ENCODE peak calls at places on chromosomes 1 and 21, in seven cellular contexts. W is GM12891, P is HepG2, M is SK-N-SH, O is GM12878, A is K562, E is H1. G is an unnamed sample.

GRCh38 chr1:100010804-100011203 is 41.0 kb downstream of the SLC35A3 start:
- DNase-seq in E (no peak), A (no peak), O (no peak), P (no peak), W (no peak), M (no peak), G (no peak)

GRCh38 chr1:210232524-210233215 is at the start of gene SERTAD4:
- DNase-seq in O (no peak), M (peak), W (no peak), A (no peak), E (peak), P (no peak), G (no peak)

GRCh38 chr1:165847486-165847885 is 20.1 kb downstream of the UCK2 start:
- DNase-seq in A (no peak), M (no peak), O (no peak), W (no peak), E (no peak), P (no peak), G (no peak)

GRCh38 chr1:210607361-210607760 is 278.7 kb downstream of the HHAT start:
- DNase-seq in P (no peak), O (no peak), E (no peak), W (no peak), A (no peak), M (no peak), G (no peak)

GRCh38 chr1:61054636-61055035 is 27.7 kb upstream of the NFIA start:
- DNase-seq in M (no peak), A (no peak), W (no peak), O (no peak), E (peak), P (no peak), G (no peak)

GRCh38 chr1:3065396-3065795 is 3.6 kb upstream of the PRDM16 start:
- DNase-seq in O (no peak), P (no peak), E (no peak), M (no peak), W (no peak), A (no peak), G (no peak)

GRCh38 chr1:93552751-93553455 is 105.0 kb downstream of the FNBP1L start:
- DNase-seq in O (no peak), P (peak), W (no peak), A (peak), M (peak), E (no peak), G (no peak)

GRCh38 chr1:1337793-1338147 is 6.7 kb downstream of the TAS1R3 start:
- DNase-seq in P (no peak), W (peak), A (peak), E (peak), O (no peak), M (peak), G (peak)

GRCh38 chr21:42864286-42864685 is 15.1 kb downstream of the WDR4 start:
- DNase-seq in O (no peak), E (no peak), W (no peak), A (no peak), M (peak), P (no peak), G (no peak)

GRCh38 chr1:35047188-35047858 is 15.6 kb upstream of the ZMYM6 start:
- DNase-seq in W (no peak), O (no peak), M (no peak), P (no peak), A (no peak), E (no peak), G (no peak)

GRCh38 chr1:234975122-234975940 is 153.3 kb downstream of the TOMM20 start:
- DNase-seq in W (no peak), M (no peak), P (peak), O (no peak), A (peak), E (no peak), G (no peak)

GRCh38 chr1:244010191-244010590 is 40.9 kb upstream of the ZBTB18 start:
- DNase-seq in A (no peak), P (no peak), E (no peak), O (no peak), M (no peak), W (no peak), G (no peak)

GRCh38 chr1:221458430-221459156 is 283.3 kb downstream of the DUSP10 start:
- DNase-seq in E (no peak), W (no peak), M (peak), O (no peak), A (no peak), P (no peak), G (no peak)
- TF ChIP-seq TAF1 in E (no peak), W (no peak), M (no peak), O (no peak), A (no peak), P (no peak), G (no peak)

DNA sequence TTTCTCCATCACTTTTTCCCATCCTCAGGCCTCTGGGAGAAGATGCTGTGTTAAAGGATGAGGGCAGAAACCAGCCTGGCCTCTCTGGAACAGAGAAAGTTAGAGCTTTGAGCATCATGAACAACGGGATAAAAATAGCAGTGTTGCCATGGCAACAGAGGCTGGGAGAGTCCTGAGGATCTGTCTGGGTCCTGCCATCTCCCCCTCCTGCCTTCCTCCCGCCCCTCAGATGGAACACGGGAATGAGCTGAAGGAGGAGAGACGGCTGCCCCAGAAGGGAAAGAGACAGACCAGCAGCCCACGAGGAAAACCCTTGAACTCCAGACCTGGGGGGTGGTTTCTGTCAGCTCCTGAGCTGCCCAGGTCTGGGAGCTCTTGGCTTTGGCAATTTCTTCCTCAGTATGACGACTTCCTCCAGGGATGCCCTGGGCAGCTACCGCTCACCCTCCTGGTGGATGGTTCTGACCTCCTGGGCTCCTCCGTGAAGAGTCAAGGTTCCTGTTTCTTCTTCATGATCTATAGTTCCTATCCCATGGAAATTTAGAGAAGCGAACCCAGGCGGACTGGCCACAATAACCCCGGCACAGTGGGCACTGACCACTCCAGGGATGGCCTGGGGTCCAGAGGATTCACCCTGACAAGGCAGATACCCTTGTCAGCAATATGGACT is 14.2 kb upstream of the LEMD1 start:
- DNase-seq in M (no peak), W (no peak), E (no peak), A (no peak), P (no peak), O (no peak), G (no peak)
- TF ChIP-seq POLR2AphosphoS5 in M (no peak), W (no peak), E (no peak), A (no peak), P (no peak), O (no peak), G (no peak)

DNA sequence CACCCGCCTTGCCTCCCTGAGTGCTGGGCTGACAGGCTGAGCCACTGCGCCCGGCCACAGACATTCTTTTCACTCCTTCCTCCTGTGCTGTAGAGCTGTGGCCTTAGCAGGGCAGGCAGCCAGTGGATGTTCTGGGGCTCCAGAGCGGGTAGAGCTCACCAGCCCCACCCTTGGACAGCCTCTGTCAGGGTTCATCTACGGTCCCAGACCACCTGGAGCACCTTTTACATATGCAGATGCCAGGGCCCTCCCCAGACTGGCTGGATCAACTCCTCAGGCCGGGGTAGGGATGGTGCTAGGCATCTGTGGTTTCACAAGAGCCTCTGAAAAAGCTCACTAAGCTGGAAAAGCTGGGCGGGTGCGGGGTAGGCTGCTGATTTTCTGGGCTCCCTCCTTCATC is 4.6 kb downstream of the ATP13A2 start:
- DNase-seq in P (no peak), E (no peak), M (peak), W (no peak), O (no peak), A (no peak), G (no peak)
- TF ChIP-seq TAF1 in P (no peak), E (no peak), M (no peak), W (no peak), O (no peak), A (no peak), G (no peak)

DNA sequence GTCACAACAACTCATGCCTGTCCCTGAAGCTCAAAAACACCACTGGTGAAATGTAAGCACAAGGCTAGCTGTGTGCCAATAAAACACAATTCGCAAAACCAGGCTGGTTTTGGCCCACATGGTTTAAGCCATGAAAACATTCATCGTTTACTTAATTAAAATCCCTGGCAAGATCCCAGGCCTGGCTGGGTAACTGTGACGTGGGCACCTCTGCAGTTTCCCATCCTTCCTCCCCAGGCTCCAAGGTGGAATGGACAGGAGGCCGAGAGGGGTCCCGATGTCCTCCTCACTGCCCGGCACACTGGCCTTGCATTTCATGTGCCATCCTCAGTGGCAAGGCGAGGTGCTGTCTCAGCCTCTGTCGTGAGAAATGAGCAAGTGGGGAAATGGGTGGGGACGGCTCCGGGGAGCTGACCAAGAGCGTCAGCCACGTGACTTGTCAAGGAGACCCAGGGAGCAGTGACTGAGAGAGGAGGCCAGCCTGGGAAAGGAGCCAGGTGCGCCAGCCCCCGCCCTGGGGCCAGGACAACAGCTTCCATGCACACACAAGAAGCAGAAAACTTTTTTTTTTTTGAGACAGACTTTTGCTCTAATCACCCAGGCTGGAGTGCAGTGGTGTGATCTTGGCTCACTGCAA is 153.1 kb upstream of the RAB4A start:
- DNase-seq in O (no peak), E (no peak), W (no peak), A (no peak), M (no peak), P (no peak), G (no peak)
- TF ChIP-seq POLR2AphosphoS5 in O (no peak), E (no peak), W (no peak), A (no peak), M (no peak), P (no peak), G (no peak)

DNA sequence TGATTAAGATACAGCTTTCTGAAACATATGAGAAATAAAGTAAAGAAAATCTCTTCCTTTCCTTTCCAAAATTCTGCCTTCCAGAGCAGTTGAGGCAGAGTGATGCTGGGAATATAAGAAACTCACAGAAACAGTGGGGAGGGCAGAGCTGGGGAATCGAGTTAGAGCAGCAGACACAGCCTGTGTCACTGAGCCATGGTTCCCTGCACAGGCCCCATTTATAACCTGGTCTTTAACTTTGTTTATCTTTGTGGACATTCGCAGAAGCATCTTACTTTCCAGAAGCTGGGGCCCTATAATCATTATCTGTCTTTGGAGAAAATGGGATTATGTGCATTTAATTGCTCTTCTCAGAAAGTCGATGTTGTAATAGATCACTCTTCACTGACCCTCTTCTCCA is 349.1 kb downstream of the SETD4 start:
- DNase-seq in E (no peak), P (no peak), O (no peak), A (no peak), M (no peak), W (no peak), G (no peak)
- TF ChIP-seq TAF1 in E (no peak), P (no peak), O (no peak), A (no peak), M (no peak), W (no peak), G (no peak)

GRCh38 chr21:31366825-31367224 is 22.8 kb upstream of the TIAM1 start:
- DNase-seq in E (no peak), P (no peak), O (no peak), A (no peak), W (no peak), M (no peak), G (no peak)
- TF ChIP-seq POLR2AphosphoS5 in E (no peak), P (no peak), O (no peak), A (no peak), W (no peak), M (no peak), G (no peak)

GRCh38 chr1:221670081-221670480 is 71.8 kb downstream of the DUSP10 start:
- DNase-seq in E (no peak), M (no peak), P (no peak), A (no peak), W (no peak), O (no peak), G (no peak)

GRCh38 chr1:221663321-221663720 is 78.6 kb downstream of the DUSP10 start:
- DNase-seq in W (no peak), E (no peak), M (no peak), A (no peak), P (no peak), O (no peak), G (no peak)

GRCh38 chr1:221669441-221669840 is 72.4 kb downstream of the DUSP10 start:
- DNase-seq in O (no peak), W (no peak), A (no peak), E (no peak), M (no peak), P (no peak), G (no peak)

GRCh38 chr1:221667504-221667903 is 74.4 kb downstream of the DUSP10 start:
- DNase-seq in P (no peak), W (no peak), E (no peak), O (peak), A (peak), M (no peak), G (no peak)

DNA sequence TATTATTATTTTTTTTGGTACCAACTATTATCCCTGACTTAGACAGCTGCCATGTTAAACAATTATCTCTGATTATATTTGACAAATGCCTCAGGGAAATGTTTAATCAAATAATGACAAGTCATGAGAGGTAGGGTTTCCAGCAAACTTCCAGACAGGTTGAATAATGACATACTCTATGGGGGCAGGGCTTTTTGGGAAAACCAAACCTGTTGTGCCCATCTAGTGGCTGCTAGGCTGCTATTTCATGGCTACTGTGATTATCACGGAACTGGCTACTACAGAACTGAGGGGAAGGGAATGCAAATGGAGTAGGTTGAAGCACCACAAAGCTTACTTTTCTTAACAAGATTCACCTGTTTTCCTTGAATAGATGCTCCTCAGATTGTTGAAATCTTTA is 77.6 kb downstream of the DUSP10 start:
- DNase-seq in A (no peak), M (no peak), E (no peak), W (no peak), O (no peak), P (no peak), G (no peak)
- TF ChIP-seq TAF1 in A (no peak), M (no peak), E (no peak), W (no peak), O (no peak), P (no peak), G (no peak)

DNA sequence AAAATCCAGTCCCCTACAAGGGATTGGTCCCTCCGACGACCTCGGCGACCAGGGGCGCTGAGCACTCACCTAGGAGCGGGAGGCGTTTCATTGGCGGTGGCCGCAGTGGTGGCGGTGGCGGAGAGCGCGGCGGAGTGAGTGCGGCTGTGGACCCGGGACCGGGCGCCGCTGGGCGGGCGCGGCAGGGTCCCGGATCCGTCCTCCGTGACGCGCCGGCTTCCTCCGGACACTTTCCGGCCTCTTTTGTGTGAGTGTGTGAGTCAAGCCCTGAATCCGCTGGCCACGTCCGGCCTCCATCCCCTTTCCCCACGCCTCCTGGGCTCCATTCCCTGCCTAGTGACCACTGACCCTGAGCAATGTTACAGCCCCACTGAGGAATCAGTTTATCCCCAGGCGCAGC is at the start of gene ADGRL4:
- DNase-seq in O (no peak), P (no peak), A (no peak), E (peak), W (no peak), M (no peak), G (no peak)
- TF ChIP-seq POLR2AphosphoS5 in O (no peak), P (no peak), A (no peak), E (no peak), W (no peak), M (no peak), G (no peak)

GRCh38 chr1:203828002-203828401 is 32.6 kb downstream of the ZBED6 start:
- DNase-seq in E (no peak), O (no peak), M (no peak), W (no peak), P (no peak), A (no peak), G (no peak)
- TF ChIP-seq TAF1 in E (no peak), O (no peak), M (no peak), W (no peak), P (no peak), A (no peak), G (no peak)